ENCODE peak calls at places on chromosomes 2 and 18, in five cellular contexts. N is HepG2, J is GM23338, B is GM12878, U is K562. O is an unnamed sample.

GRCh38 chr2:224261316-224261715 is 140.6 kb downstream of the FAM124B start:
- DNase-seq in J (no peak), N (no peak), B (no peak), U (no peak), O (no peak)

GRCh38 chr2:157853211-157853610 is 22.9 kb downstream of the ACVR1 start:
- DNase-seq in J (no peak), B (no peak), N (no peak), U (no peak), O (no peak)

GRCh38 chr18:69956655-69957054 is 9.0 kb upstream of the CD226 start:
- DNase-seq in J (no peak), U (peak), N (no peak), B (no peak), O (no peak)

GRCh38 chr2:10375570-10376266 is 72.4 kb downstream of the ODC1 start:
- DNase-seq in J (no peak), B (no peak), N (no peak), U (no peak), O (no peak)

GRCh38 chr2:226701052-226701451 is 98.6 kb downstream of the IRS1 start:
- DNase-seq in J (no peak), U (no peak), B (no peak), N (no peak), O (no peak)

GRCh38 chr2:45882707-45883106 is 231.2 kb downstream of the PRKCE start:
- DNase-seq in J (no peak), B (no peak), U (no peak), N (no peak), O (no peak)

GRCh38 chr2:163822033-163822432 is 86.2 kb upstream of the FIGN start:
- DNase-seq in B (no peak), N (no peak), J (no peak), U (no peak), O (no peak)

GRCh38 chr2:125516496-125517109 is 1139.4 kb upstream of the GYPC start:
- DNase-seq in J (peak), B (no peak), N (peak), U (peak), O (no peak)

GRCh38 chr2:72893594-72894319 is 6.5 kb downstream of the SPR start:
- DNase-seq in B (peak), N (peak), J (peak), U (peak), O (peak)

GRCh38 chr18:50629148-50629631 is 69.3 kb downstream of the MAPK4 start:
- DNase-seq in B (no peak), N (no peak), U (no peak), J (no peak), O (no peak)

GRCh38 chr18:49214058-49214457 is 246.4 kb downstream of the DYM start:
- DNase-seq in J (no peak), N (no peak), B (no peak), U (no peak), O (no peak)

GRCh38 chr2:128359841-128360240 is 41.2 kb upstream of the HS6ST1 start:
- DNase-seq in N (no peak), J (no peak), B (no peak), U (no peak), O (no peak)

GRCh38 chr2:23760746-23761145 is 166.2 kb downstream of the ATAD2B start:
- DNase-seq in J (peak), B (no peak), N (peak), U (no peak), O (peak)

GRCh38 chr2:150624001-150624401 is 136.5 kb upstream of the RND3 start:
- DNase-seq in B (peak), N (no peak), J (no peak), U (no peak), O (no peak)

GRCh38 chr18:6207941-6208340 is 206.8 kb downstream of the L3MBTL4 start:
- DNase-seq in U (no peak), B (no peak), N (no peak), J (no peak), O (no peak)

GRCh38 chr2:159185401-159186130 is 100.9 kb downstream of the WDSUB1 start:
- DNase-seq in B (peak), J (peak), U (peak), N (peak), O (peak)

GRCh38 chr2:240629968-240630770 is 4.9 kb downstream of the GPR35 start:
- DNase-seq in N (no peak), U (no peak), B (no peak), J (no peak), O (no peak)

GRCh38 chr2:240135706-240136012 is 446 bp downstream of the COPS9 start:
- DNase-seq in J (no peak), N (no peak), U (no peak), B (no peak), O (no peak)

GRCh38 chr2:54176577-54176976 is 61.2 kb downstream of the ACYP2 start:
- DNase-seq in U (peak), N (peak), B (no peak), J (peak), O (peak)

GRCh38 chr18:10546557-10547300 is 20.9 kb downstream of the NAPG start:
- DNase-seq in J (no peak), N (peak), B (no peak), U (no peak), O (no peak)

GRCh38 chr2:109256921-109257320 is 127.9 kb downstream of the SH3RF3 start:
- DNase-seq in U (no peak), J (no peak), N (no peak), B (no peak), O (no peak)

GRCh38 chr2:134252092-134252775 is 1.6 kb upstream of the MGAT5 start:
- DNase-seq in B (no peak), N (no peak), J (no peak), U (no peak), O (no peak)

GRCh38 chr2:165238295-165238694 is 919 bp upstream of the SCN2A start:
- DNase-seq in U (no peak), N (no peak), J (peak), B (no peak), O (no peak)

GRCh38 chr2:215363461-215364156 is 51.8 kb downstream of the ATIC start:
- DNase-seq in U (no peak), J (no peak), N (no peak), B (no peak), O (no peak)
- H3K27ac ChIP-seq in U (no peak), J (no peak), N (peak), B (no peak), O (no peak)

GRCh38 chr18:22176622-22177495 is 7.5 kb downstream of the GATA6 start:
- DNase-seq in J (peak), U (no peak), N (no peak), B (no peak), O (no peak)
- TF ChIP-seq JUNB in J (no peak), U (no peak), N (no peak), B (no peak), O (no peak)

GRCh38 chr2:32806857-32807256 is 139.9 kb upstream of the LTBP1 start:
- DNase-seq in J (no peak), N (no peak), U (no peak), B (no peak), O (no peak)

GRCh38 chr2:32810909-32811495 is 135.8 kb upstream of the LTBP1 start:
- DNase-seq in J (no peak), B (no peak), N (no peak), U (no peak), O (no peak)

GRCh38 chr2:32807662-32808061 is 139.1 kb upstream of the LTBP1 start:
- DNase-seq in B (no peak), J (no peak), U (no peak), N (no peak), O (no peak)

GRCh38 chr2:32812316-32812715 is 134.4 kb upstream of the LTBP1 start:
- DNase-seq in B (no peak), U (no peak), N (no peak), J (no peak), O (no peak)

GRCh38 chr2:32811696-32812095 is 135.1 kb upstream of the LTBP1 start:
- DNase-seq in N (no peak), B (no peak), U (no peak), J (no peak), O (no peak)
- H3K27ac ChIP-seq in N (no peak), B (no peak), U (no peak), J (no peak), O (no peak)

DNA sequence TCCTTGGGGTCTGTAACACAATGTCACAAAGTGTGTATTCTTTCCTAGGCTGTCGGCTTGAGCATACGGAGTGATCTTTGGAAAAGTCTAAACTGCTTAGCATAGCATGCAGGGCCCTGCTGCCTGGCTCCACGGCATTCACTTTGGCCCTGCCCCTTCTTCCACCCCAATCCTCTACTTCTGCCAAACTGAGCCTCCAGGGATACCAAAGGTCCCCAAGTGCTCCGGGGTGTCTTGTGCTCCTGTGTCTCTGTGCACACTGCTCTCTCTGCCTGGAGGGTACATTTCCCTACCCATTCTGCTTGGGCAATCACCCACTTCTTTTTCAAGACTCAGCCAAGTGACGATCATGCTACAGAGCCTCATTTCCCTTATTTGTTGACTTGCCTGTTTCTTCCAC is 196.1 kb downstream of the LTBP1 start:
- DNase-seq in N (no peak), J (no peak), U (no peak), B (no peak), O (no peak)
- TF ChIP-seq JUNB in N (no peak), J (no peak), U (no peak), B (no peak), O (no peak)

GRCh38 chr2:80715433-80715832 is 410.9 kb upstream of the LRRTM1 start:
- DNase-seq in J (no peak), N (no peak), B (no peak), U (no peak), O (no peak)
- H3K27ac ChIP-seq in J (no peak), N (no peak), B (no peak), U (no peak), O (no peak)